ENCODE peak calls at places on chromosome 2, in eight cellular contexts. One of them, this sample, is unnamed. For H3K4me1, the result is how much of the 10 kb centered on the place peaks cover.

GRCh38 chr2:200667397-200667796 is 81.6 kb downstream of the AOX1 start:
- DNase-seq in Caco-2: no peak
- DNase-seq in cardiac muscle cell: no peak
- DNase-seq in tibial artery: no peak
- DNase-seq in psoas muscle: no peak
- DNase-seq in Peyer's patch: no peak
- DNase-seq in MM.1S: no peak
- DNase-seq in uterus: no peak
- DNase-seq in this sample: no peak

GRCh38 chr2:55581875-55582547 is 35.4 kb downstream of the PPP4R3B start:
- DNase-seq in Caco-2: no peak
- DNase-seq in cardiac muscle cell: no peak
- DNase-seq in tibial artery: no peak
- DNase-seq in psoas muscle: peak
- DNase-seq in Peyer's patch: no peak
- DNase-seq in MM.1S: no peak
- DNase-seq in uterus: peak
- DNase-seq in this sample: no peak

GRCh38 chr2:232239956-232240681 is 138.4 kb upstream of the ALPP start:
- DNase-seq in Caco-2: no peak
- DNase-seq in cardiac muscle cell: no peak
- DNase-seq in tibial artery: no peak
- DNase-seq in psoas muscle: no peak
- DNase-seq in Peyer's patch: no peak
- DNase-seq in MM.1S: no peak
- DNase-seq in uterus: no peak
- DNase-seq in this sample: peak

GRCh38 chr2:11553661-11554429 is 20.0 kb downstream of the GREB1 start:
- DNase-seq in Caco-2: no peak
- DNase-seq in cardiac muscle cell: no peak
- DNase-seq in tibial artery: no peak
- DNase-seq in psoas muscle: no peak
- DNase-seq in Peyer's patch: no peak
- DNase-seq in MM.1S: peak
- DNase-seq in uterus: no peak
- DNase-seq in this sample: peak

GRCh38 chr2:20583425-20583881 is 67.4 kb downstream of the HS1BP3 start:
- DNase-seq in Caco-2: no peak
- DNase-seq in cardiac muscle cell: no peak
- DNase-seq in tibial artery: peak
- DNase-seq in psoas muscle: no peak
- DNase-seq in Peyer's patch: peak
- DNase-seq in MM.1S: no peak
- DNase-seq in uterus: no peak
- DNase-seq in this sample: no peak

GRCh38 chr2:112541315-112542122 is 746 bp upstream of the POLR1B start:
- DNase-seq in Caco-2: peak
- DNase-seq in cardiac muscle cell: peak
- DNase-seq in tibial artery: peak
- DNase-seq in psoas muscle: peak
- DNase-seq in Peyer's patch: peak
- DNase-seq in MM.1S: peak
- DNase-seq in uterus: no peak
- DNase-seq in this sample: no peak

GRCh38 chr2:22904126-22904684 is 480.8 kb upstream of the KLHL29 start:
- DNase-seq in Caco-2: peak
- DNase-seq in cardiac muscle cell: peak
- DNase-seq in tibial artery: no peak
- DNase-seq in psoas muscle: peak
- DNase-seq in Peyer's patch: peak
- DNase-seq in MM.1S: no peak
- DNase-seq in uterus: peak
- DNase-seq in this sample: peak

GRCh38 chr2:205692095-205692494 is 9.8 kb downstream of the NRP2 start:
- DNase-seq in Caco-2: no peak
- DNase-seq in cardiac muscle cell: no peak
- DNase-seq in tibial artery: no peak
- DNase-seq in psoas muscle: no peak
- DNase-seq in Peyer's patch: no peak
- DNase-seq in MM.1S: no peak
- DNase-seq in uterus: no peak
- DNase-seq in this sample: no peak

GRCh38 chr2:177772529-177772928 is 300.0 kb downstream of the PDE11A start:
- DNase-seq in Caco-2: no peak
- DNase-seq in cardiac muscle cell: peak
- DNase-seq in tibial artery: no peak
- DNase-seq in psoas muscle: no peak
- DNase-seq in Peyer's patch: no peak
- DNase-seq in MM.1S: peak
- DNase-seq in uterus: no peak
- DNase-seq in this sample: no peak

GRCh38 chr2:240460243-240460630 is 24.8 kb downstream of the GPC1 start:
- DNase-seq in Caco-2: no peak
- DNase-seq in cardiac muscle cell: no peak
- DNase-seq in tibial artery: peak
- DNase-seq in psoas muscle: no peak
- DNase-seq in Peyer's patch: no peak
- DNase-seq in MM.1S: no peak
- DNase-seq in uterus: no peak
- DNase-seq in this sample: no peak

GRCh38 chr2:30149513-30149912 is 2.7 kb downstream of the YPEL5 start:
- DNase-seq in Caco-2: peak
- DNase-seq in cardiac muscle cell: peak
- DNase-seq in tibial artery: no peak
- DNase-seq in psoas muscle: no peak
- DNase-seq in Peyer's patch: no peak
- DNase-seq in MM.1S: no peak
- DNase-seq in uterus: no peak
- DNase-seq in this sample: no peak

GRCh38 chr2:240216197-240216596 is 75.7 kb upstream of the OTOS start:
- DNase-seq in Caco-2: no peak
- DNase-seq in cardiac muscle cell: no peak
- DNase-seq in tibial artery: peak
- DNase-seq in psoas muscle: no peak
- DNase-seq in Peyer's patch: no peak
- DNase-seq in MM.1S: no peak
- DNase-seq in uterus: no peak
- DNase-seq in this sample: no peak

GRCh38 chr2:206824219-206824618 is 58.8 kb downstream of the FASTKD2 start:
- DNase-seq in Caco-2: no peak
- DNase-seq in cardiac muscle cell: no peak
- DNase-seq in tibial artery: no peak
- DNase-seq in psoas muscle: no peak
- DNase-seq in Peyer's patch: no peak
- DNase-seq in MM.1S: no peak
- DNase-seq in uterus: no peak
- DNase-seq in this sample: no peak

GRCh38 chr2:160816916-160817315 is 323.3 kb upstream of the RBMS1 start:
- DNase-seq in Caco-2: no peak
- DNase-seq in cardiac muscle cell: no peak
- DNase-seq in tibial artery: no peak
- DNase-seq in psoas muscle: no peak
- DNase-seq in Peyer's patch: no peak
- DNase-seq in MM.1S: no peak
- DNase-seq in uterus: no peak
- DNase-seq in this sample: no peak

GRCh38 chr2:223897669-223898314 is 47.3 kb downstream of the WDFY1 start:
- DNase-seq in Caco-2: no peak
- DNase-seq in cardiac muscle cell: no peak
- DNase-seq in tibial artery: no peak
- DNase-seq in psoas muscle: no peak
- DNase-seq in Peyer's patch: no peak
- DNase-seq in MM.1S: no peak
- DNase-seq in uterus: no peak
- DNase-seq in this sample: no peak
- H3K4me1 ChIP-seq in Caco-2: under half
- H3K4me1 ChIP-seq in cardiac muscle cell: under half
- H3K4me1 ChIP-seq in tibial artery: under half
- H3K4me1 ChIP-seq in psoas muscle: under half
- H3K4me1 ChIP-seq in Peyer's patch: under half
- H3K4me1 ChIP-seq in MM.1S: under half
- H3K4me1 ChIP-seq in uterus: under half
- H3K4me1 ChIP-seq in this sample: under half

GRCh38 chr2:47727956-47728355 is 55.0 kb upstream of the MSH6 start:
- DNase-seq in Caco-2: no peak
- DNase-seq in cardiac muscle cell: no peak
- DNase-seq in tibial artery: no peak
- DNase-seq in psoas muscle: no peak
- DNase-seq in Peyer's patch: no peak
- DNase-seq in MM.1S: no peak
- DNase-seq in uterus: no peak
- DNase-seq in this sample: no peak

GRCh38 chr2:47728551-47728950 is 54.4 kb upstream of the MSH6 start:
- DNase-seq in Caco-2: no peak
- DNase-seq in cardiac muscle cell: no peak
- DNase-seq in tibial artery: no peak
- DNase-seq in psoas muscle: no peak
- DNase-seq in Peyer's patch: no peak
- DNase-seq in MM.1S: no peak
- DNase-seq in uterus: no peak
- DNase-seq in this sample: no peak

GRCh38 chr2:47724221-47724981 is 58.5 kb upstream of the MSH6 start:
- DNase-seq in Caco-2: no peak
- DNase-seq in cardiac muscle cell: no peak
- DNase-seq in tibial artery: no peak
- DNase-seq in psoas muscle: no peak
- DNase-seq in Peyer's patch: no peak
- DNase-seq in MM.1S: no peak
- DNase-seq in uterus: no peak
- DNase-seq in this sample: no peak

GRCh38 chr2:47721296-47721695 is 61.6 kb upstream of the MSH6 start:
- DNase-seq in Caco-2: no peak
- DNase-seq in cardiac muscle cell: no peak
- DNase-seq in tibial artery: no peak
- DNase-seq in psoas muscle: no peak
- DNase-seq in Peyer's patch: no peak
- DNase-seq in MM.1S: no peak
- DNase-seq in uterus: no peak
- DNase-seq in this sample: no peak

DNA sequence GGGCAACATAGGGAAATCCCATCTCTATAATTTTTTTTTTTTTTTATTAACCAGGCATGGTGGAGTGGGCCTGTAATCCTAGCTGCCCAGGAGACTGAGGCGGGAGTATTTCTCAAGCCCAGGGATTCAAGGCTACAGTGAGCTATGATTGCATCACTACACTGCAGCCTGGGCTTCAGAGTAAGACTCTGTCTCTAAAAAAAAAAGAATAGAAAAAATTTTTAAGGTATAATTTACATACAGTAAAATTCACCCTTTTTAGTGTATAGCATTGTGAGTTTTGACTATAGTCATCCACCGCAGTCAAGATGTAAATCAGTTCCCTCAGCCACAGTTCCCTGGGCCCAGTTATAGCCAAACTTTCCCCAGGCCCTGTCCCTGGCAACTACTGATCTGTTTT is 57.1 kb upstream of the MSH6 start:
- DNase-seq in Caco-2: no peak
- DNase-seq in cardiac muscle cell: no peak
- DNase-seq in tibial artery: no peak
- DNase-seq in psoas muscle: no peak
- DNase-seq in Peyer's patch: no peak
- DNase-seq in MM.1S: no peak
- DNase-seq in uterus: no peak
- DNase-seq in this sample: no peak
- H3K4me1 ChIP-seq in Caco-2: under half
- H3K4me1 ChIP-seq in cardiac muscle cell: under half
- H3K4me1 ChIP-seq in tibial artery: under half
- H3K4me1 ChIP-seq in psoas muscle: under half
- H3K4me1 ChIP-seq in Peyer's patch: under half
- H3K4me1 ChIP-seq in MM.1S: under half
- H3K4me1 ChIP-seq in uterus: under half
- H3K4me1 ChIP-seq in this sample: under half

GRCh38 chr2:12990523-12990922 is 273.8 kb downstream of the TRIB2 start:
- DNase-seq in Caco-2: no peak
- DNase-seq in cardiac muscle cell: no peak
- DNase-seq in tibial artery: no peak
- DNase-seq in psoas muscle: no peak
- DNase-seq in Peyer's patch: no peak
- DNase-seq in MM.1S: peak
- DNase-seq in uterus: no peak
- DNase-seq in this sample: no peak

GRCh38 chr2:12987246-12987645 is 270.5 kb downstream of the TRIB2 start:
- DNase-seq in Caco-2: no peak
- DNase-seq in cardiac muscle cell: no peak
- DNase-seq in tibial artery: no peak
- DNase-seq in psoas muscle: no peak
- DNase-seq in Peyer's patch: no peak
- DNase-seq in MM.1S: no peak
- DNase-seq in uterus: no peak
- DNase-seq in this sample: no peak

DNA sequence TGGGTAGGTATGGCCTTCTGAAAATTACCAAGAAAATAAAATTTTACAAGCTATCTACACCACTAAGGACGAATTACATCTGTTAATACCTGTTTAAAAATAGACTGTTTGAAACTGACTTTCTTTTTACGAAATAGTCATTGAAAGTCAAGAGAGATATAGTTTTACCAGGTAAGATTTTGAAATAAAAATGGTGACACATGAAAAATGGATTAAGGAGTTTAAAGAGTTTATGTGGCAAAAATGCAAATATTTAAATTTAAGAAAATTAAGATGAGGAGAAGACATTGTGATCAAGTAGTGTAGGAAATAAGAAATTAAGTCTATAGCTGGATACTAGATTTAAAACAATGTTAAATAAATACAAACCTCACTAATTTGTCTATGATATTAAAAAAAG is 271.5 kb downstream of the TRIB2 start:
- DNase-seq in Caco-2: no peak
- DNase-seq in cardiac muscle cell: no peak
- DNase-seq in tibial artery: no peak
- DNase-seq in psoas muscle: no peak
- DNase-seq in Peyer's patch: no peak
- DNase-seq in MM.1S: no peak
- DNase-seq in uterus: no peak
- DNase-seq in this sample: no peak
- H3K4me1 ChIP-seq in Caco-2: under half
- H3K4me1 ChIP-seq in cardiac muscle cell: under half
- H3K4me1 ChIP-seq in tibial artery: under half
- H3K4me1 ChIP-seq in psoas muscle: under half
- H3K4me1 ChIP-seq in Peyer's patch: under half
- H3K4me1 ChIP-seq in MM.1S: under half
- H3K4me1 ChIP-seq in uterus: under half
- H3K4me1 ChIP-seq in this sample: under half

DNA sequence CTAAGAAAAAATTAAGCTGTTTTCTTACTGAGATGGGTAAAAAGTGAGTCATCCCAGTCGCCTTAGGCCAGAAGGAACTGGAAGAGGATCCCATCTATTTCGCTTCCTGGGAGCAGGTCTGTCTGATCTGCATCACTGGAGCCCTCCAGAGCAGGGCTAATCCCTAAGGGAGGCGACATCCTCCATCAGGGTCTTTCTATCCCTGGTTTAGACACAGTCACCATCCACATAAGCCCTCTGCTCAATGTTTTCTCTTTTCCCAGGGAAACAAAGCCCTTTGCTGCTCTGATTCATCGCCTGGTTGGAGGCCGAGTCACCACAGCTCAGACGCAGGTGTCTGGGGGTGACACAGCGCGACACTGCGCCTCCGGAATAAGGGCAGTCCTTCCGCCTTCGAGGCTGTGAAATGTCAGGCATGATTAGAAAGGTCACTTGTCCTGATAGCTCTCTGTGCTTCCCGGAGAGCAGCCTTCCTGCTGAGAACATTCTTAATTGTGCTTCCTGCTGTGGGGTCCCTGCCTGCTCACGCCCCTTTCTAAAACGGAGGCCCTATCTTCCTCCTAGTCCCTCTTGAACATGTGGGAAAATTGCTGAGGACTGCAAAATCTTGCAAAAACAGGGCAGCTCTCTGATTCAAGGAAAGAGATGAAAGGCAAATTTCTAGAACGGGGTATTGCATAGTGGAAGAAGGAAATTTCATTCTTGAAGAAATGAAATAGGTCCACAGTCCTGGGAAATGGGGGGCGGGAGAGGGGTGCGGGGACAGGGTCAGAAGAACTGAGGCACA is 56.3 kb downstream of the MARCHF4 start:
- DNase-seq in Caco-2: no peak
- DNase-seq in cardiac muscle cell: peak
- DNase-seq in tibial artery: no peak
- DNase-seq in psoas muscle: no peak
- DNase-seq in Peyer's patch: no peak
- DNase-seq in MM.1S: no peak
- DNase-seq in uterus: no peak
- DNase-seq in this sample: no peak
- H3K4me1 ChIP-seq in Caco-2: under half
- H3K4me1 ChIP-seq in cardiac muscle cell: under half
- H3K4me1 ChIP-seq in tibial artery: under half
- H3K4me1 ChIP-seq in psoas muscle: under half
- H3K4me1 ChIP-seq in Peyer's patch: under half
- H3K4me1 ChIP-seq in MM.1S: under half
- H3K4me1 ChIP-seq in uterus: under half
- H3K4me1 ChIP-seq in this sample: under half